ENCODE peak calls at places on chromosomes 1 and 21, in five cellular contexts. One of them, this sample, is unnamed.

GRCh38 chr1:246450485-246451251 is 56.4 kb downstream of the SMYD3 start:
- DNase-seq in right lobe of liver: no peak
- DNase-seq in GM20000: peak
- DNase-seq in stomach: no peak
- DNase-seq in progenitor cell of endocrine pancreas: no peak
- DNase-seq in this sample: no peak

GRCh38 chr1:175466556-175466955 is 274.0 kb upstream of the KIAA0040 start:
- DNase-seq in GM20000: no peak
- DNase-seq in right lobe of liver: no peak
- DNase-seq in progenitor cell of endocrine pancreas: no peak
- DNase-seq in stomach: no peak
- DNase-seq in this sample: no peak

GRCh38 chr1:22826630-22827580 is 116.3 kb downstream of the EPHB2 start:
- DNase-seq in progenitor cell of endocrine pancreas: peak
- DNase-seq in GM20000: no peak
- DNase-seq in right lobe of liver: peak
- DNase-seq in stomach: peak
- DNase-seq in this sample: no peak

GRCh38 chr1:8547791-8548190 is 229.9 kb downstream of the SLC45A1 start:
- DNase-seq in right lobe of liver: no peak
- DNase-seq in GM20000: no peak
- DNase-seq in stomach: no peak
- DNase-seq in progenitor cell of endocrine pancreas: no peak
- DNase-seq in this sample: no peak

GRCh38 chr1:214957330-214958137 is 125.0 kb upstream of the KCNK2 start:
- DNase-seq in stomach: no peak
- DNase-seq in GM20000: no peak
- DNase-seq in progenitor cell of endocrine pancreas: no peak
- DNase-seq in right lobe of liver: no peak
- DNase-seq in this sample: no peak

GRCh38 chr1:209430821-209431259 is 152.7 kb upstream of the CAMK1G start:
- DNase-seq in stomach: no peak
- DNase-seq in GM20000: no peak
- DNase-seq in right lobe of liver: no peak
- DNase-seq in progenitor cell of endocrine pancreas: no peak
- DNase-seq in this sample: no peak

GRCh38 chr1:228647523-228648444 is 87.5 kb upstream of the RHOU start:
- DNase-seq in stomach: peak
- DNase-seq in progenitor cell of endocrine pancreas: peak
- DNase-seq in right lobe of liver: peak
- DNase-seq in GM20000: peak
- DNase-seq in this sample: peak

GRCh38 chr1:15515026-15515663 is 8.9 kb downstream of the CASP9 start:
- DNase-seq in progenitor cell of endocrine pancreas: no peak
- DNase-seq in right lobe of liver: no peak
- DNase-seq in stomach: no peak
- DNase-seq in GM20000: no peak
- DNase-seq in this sample: no peak

GRCh38 chr1:42817440-42817767 is 207 bp upstream of the SVBP start:
- DNase-seq in right lobe of liver: no peak
- DNase-seq in stomach: no peak
- DNase-seq in progenitor cell of endocrine pancreas: no peak
- DNase-seq in GM20000: no peak
- DNase-seq in this sample: no peak

GRCh38 chr1:8083739-8084484 is 57.8 kb upstream of the ERRFI1 start:
- DNase-seq in right lobe of liver: no peak
- DNase-seq in GM20000: no peak
- DNase-seq in progenitor cell of endocrine pancreas: no peak
- DNase-seq in stomach: no peak
- DNase-seq in this sample: no peak

GRCh38 chr21:36120304-36120902 is 14.5 kb upstream of the CBR3 start:
- DNase-seq in GM20000: no peak
- DNase-seq in right lobe of liver: no peak
- DNase-seq in progenitor cell of endocrine pancreas: no peak
- DNase-seq in stomach: no peak
- DNase-seq in this sample: no peak

GRCh38 chr1:202968895-202969295 is 1.8 kb upstream of the CYB5R1 start:
- DNase-seq in progenitor cell of endocrine pancreas: no peak
- DNase-seq in right lobe of liver: no peak
- DNase-seq in GM20000: peak
- DNase-seq in stomach: peak
- DNase-seq in this sample: no peak

GRCh38 chr21:36504067-36505058 is 24.4 kb upstream of the CLDN14 start:
- DNase-seq in stomach: no peak
- DNase-seq in right lobe of liver: no peak
- DNase-seq in progenitor cell of endocrine pancreas: no peak
- DNase-seq in GM20000: peak
- DNase-seq in this sample: no peak

GRCh38 chr1:47931395-47931794 is 65.8 kb downstream of the TRABD2B start:
- DNase-seq in GM20000: no peak
- DNase-seq in stomach: peak
- DNase-seq in right lobe of liver: no peak
- DNase-seq in progenitor cell of endocrine pancreas: no peak
- DNase-seq in this sample: no peak

GRCh38 chr1:10508511-10508951 is 33.8 kb downstream of the PEX14 start:
- DNase-seq in right lobe of liver: no peak
- DNase-seq in progenitor cell of endocrine pancreas: no peak
- DNase-seq in stomach: no peak
- DNase-seq in GM20000: no peak
- DNase-seq in this sample: no peak

GRCh38 chr1:23657659-23658275 is 33.8 kb upstream of the RPL11 start:
- DNase-seq in stomach: peak
- DNase-seq in progenitor cell of endocrine pancreas: peak
- DNase-seq in GM20000: peak
- DNase-seq in right lobe of liver: peak
- DNase-seq in this sample: peak

GRCh38 chr1:117674521-117675400 is 68.9 kb downstream of the TENT5C start:
- DNase-seq in progenitor cell of endocrine pancreas: no peak
- DNase-seq in stomach: peak
- DNase-seq in GM20000: peak
- DNase-seq in right lobe of liver: no peak
- DNase-seq in this sample: no peak

GRCh38 chr21:36104306-36105300 is 30.3 kb upstream of the CBR3 start:
- DNase-seq in GM20000: no peak
- DNase-seq in right lobe of liver: peak
- DNase-seq in stomach: peak
- DNase-seq in progenitor cell of endocrine pancreas: peak
- DNase-seq in this sample: peak

GRCh38 chr1:46556822-46557221 is 5.4 kb upstream of the KNCN start:
- DNase-seq in right lobe of liver: no peak
- DNase-seq in progenitor cell of endocrine pancreas: no peak
- DNase-seq in GM20000: no peak
- DNase-seq in stomach: no peak
- DNase-seq in this sample: no peak

GRCh38 chr1:87392241-87393192 is 63.8 kb downstream of the LMO4 start:
- DNase-seq in stomach: no peak
- DNase-seq in GM20000: no peak
- DNase-seq in progenitor cell of endocrine pancreas: no peak
- DNase-seq in right lobe of liver: no peak
- DNase-seq in this sample: no peak

GRCh38 chr1:236799001-236799400 is 3.9 kb downstream of the MTR start:
- DNase-seq in stomach: no peak
- DNase-seq in GM20000: no peak
- DNase-seq in progenitor cell of endocrine pancreas: no peak
- DNase-seq in right lobe of liver: no peak
- DNase-seq in this sample: no peak

GRCh38 chr21:37047079-37047478 is 25.8 kb downstream of the PIGP start:
- DNase-seq in progenitor cell of endocrine pancreas: no peak
- DNase-seq in GM20000: no peak
- DNase-seq in stomach: peak
- DNase-seq in right lobe of liver: no peak
- DNase-seq in this sample: no peak

GRCh38 chr1:230070321-230071208 is 3.5 kb downstream of the GALNT2 start:
- DNase-seq in progenitor cell of endocrine pancreas: no peak
- DNase-seq in stomach: no peak
- DNase-seq in GM20000: no peak
- DNase-seq in right lobe of liver: peak
- DNase-seq in this sample: no peak

GRCh38 chr21:39662411-39662953 is 49.7 kb downstream of the B3GALT5 start:
- DNase-seq in GM20000: no peak
- DNase-seq in stomach: no peak
- DNase-seq in right lobe of liver: no peak
- DNase-seq in progenitor cell of endocrine pancreas: no peak
- DNase-seq in this sample: no peak

GRCh38 chr1:180253585-180254495 is 23.8 kb downstream of the LHX4 start:
- DNase-seq in right lobe of liver: no peak
- DNase-seq in stomach: no peak
- DNase-seq in GM20000: no peak
- DNase-seq in progenitor cell of endocrine pancreas: no peak
- DNase-seq in this sample: no peak

GRCh38 chr1:59178339-59178744 is 118.6 kb upstream of the FGGY start:
- DNase-seq in stomach: no peak
- DNase-seq in GM20000: no peak
- DNase-seq in right lobe of liver: no peak
- DNase-seq in progenitor cell of endocrine pancreas: no peak
- DNase-seq in this sample: no peak

GRCh38 chr1:221247050-221247449 is 367.8 kb downstream of the HLX start:
- DNase-seq in stomach: no peak
- DNase-seq in GM20000: no peak
- DNase-seq in right lobe of liver: no peak
- DNase-seq in progenitor cell of endocrine pancreas: no peak
- DNase-seq in this sample: no peak

GRCh38 chr1:38444311-38444710 is 397.7 kb upstream of the POU3F1 start:
- DNase-seq in GM20000: no peak
- DNase-seq in progenitor cell of endocrine pancreas: no peak
- DNase-seq in right lobe of liver: no peak
- DNase-seq in stomach: no peak
- DNase-seq in this sample: no peak

GRCh38 chr1:192879416-192879815 is 70.6 kb downstream of the RGS2 start:
- DNase-seq in progenitor cell of endocrine pancreas: no peak
- DNase-seq in stomach: no peak
- DNase-seq in right lobe of liver: no peak
- DNase-seq in GM20000: no peak
- DNase-seq in this sample: no peak

GRCh38 chr1:192877283-192877886 is 68.5 kb downstream of the RGS2 start:
- DNase-seq in progenitor cell of endocrine pancreas: no peak
- DNase-seq in stomach: no peak
- DNase-seq in GM20000: no peak
- DNase-seq in right lobe of liver: no peak
- DNase-seq in this sample: no peak

GRCh38 chr1:192878249-192878648 is 69.4 kb downstream of the RGS2 start:
- DNase-seq in progenitor cell of endocrine pancreas: no peak
- DNase-seq in right lobe of liver: no peak
- DNase-seq in stomach: no peak
- DNase-seq in GM20000: no peak
- DNase-seq in this sample: no peak

GRCh38 chr1:192884241-192884640 is 75.4 kb downstream of the RGS2 start:
- DNase-seq in GM20000: no peak
- DNase-seq in stomach: no peak
- DNase-seq in right lobe of liver: no peak
- DNase-seq in progenitor cell of endocrine pancreas: no peak
- DNase-seq in this sample: no peak

DNA sequence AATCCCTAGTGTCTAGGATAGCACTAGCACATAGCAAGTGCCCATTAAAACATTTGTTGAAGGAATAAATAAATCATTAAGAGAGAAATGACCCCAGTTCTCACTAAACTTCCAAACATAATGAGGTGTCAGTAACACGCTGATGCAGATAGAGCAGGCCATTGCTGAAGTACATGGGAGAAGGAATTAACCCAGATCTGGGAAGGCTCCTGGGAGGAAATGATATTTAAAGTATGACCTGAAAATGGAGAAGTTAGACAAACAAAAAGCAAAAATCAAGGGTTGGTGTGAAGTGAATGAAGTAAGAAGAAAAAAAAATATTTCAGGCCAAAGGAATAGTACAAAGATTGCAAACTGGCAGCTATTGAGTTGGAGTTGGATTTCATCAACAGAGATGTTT is 71.4 kb downstream of the RGS2 start:
- DNase-seq in GM20000: no peak
- DNase-seq in right lobe of liver: no peak
- DNase-seq in stomach: no peak
- DNase-seq in progenitor cell of endocrine pancreas: no peak
- DNase-seq in this sample: no peak
- TF ChIP-seq CTCF in GM20000: no peak
- TF ChIP-seq CTCF in right lobe of liver: no peak
- TF ChIP-seq CTCF in stomach: no peak
- TF ChIP-seq CTCF in progenitor cell of endocrine pancreas: no peak
- TF ChIP-seq CTCF in this sample: no peak

GRCh38 chr1:192489748-192490147 is 85.8 kb upstream of the RGS1 start:
- DNase-seq in right lobe of liver: no peak
- DNase-seq in GM20000: no peak
- DNase-seq in progenitor cell of endocrine pancreas: no peak
- DNase-seq in stomach: peak
- DNase-seq in this sample: peak

GRCh38 chr1:192491804-192492554 is 83.6 kb upstream of the RGS1 start:
- DNase-seq in GM20000: no peak
- DNase-seq in right lobe of liver: no peak
- DNase-seq in stomach: no peak
- DNase-seq in progenitor cell of endocrine pancreas: no peak
- DNase-seq in this sample: no peak

GRCh38 chr1:192485692-192486436 is 89.7 kb upstream of the RGS1 start:
- DNase-seq in progenitor cell of endocrine pancreas: no peak
- DNase-seq in stomach: peak
- DNase-seq in right lobe of liver: peak
- DNase-seq in GM20000: no peak
- DNase-seq in this sample: no peak

GRCh38 chr1:192489046-192489445 is 86.5 kb upstream of the RGS1 start:
- DNase-seq in progenitor cell of endocrine pancreas: no peak
- DNase-seq in stomach: no peak
- DNase-seq in GM20000: no peak
- DNase-seq in right lobe of liver: no peak
- DNase-seq in this sample: no peak

GRCh38 chr1:192488058-192488457 is 87.5 kb upstream of the RGS1 start:
- DNase-seq in right lobe of liver: no peak
- DNase-seq in GM20000: no peak
- DNase-seq in progenitor cell of endocrine pancreas: no peak
- DNase-seq in stomach: no peak
- DNase-seq in this sample: no peak
- TF ChIP-seq CTCF in right lobe of liver: no peak
- TF ChIP-seq CTCF in GM20000: no peak
- TF ChIP-seq CTCF in progenitor cell of endocrine pancreas: peak
- TF ChIP-seq CTCF in stomach: no peak
- TF ChIP-seq CTCF in this sample: peak

GRCh38 chr1:94240822-94241221 is 3.4 kb upstream of the ARHGAP29 start:
- DNase-seq in progenitor cell of endocrine pancreas: no peak
- DNase-seq in stomach: no peak
- DNase-seq in right lobe of liver: no peak
- DNase-seq in GM20000: no peak
- DNase-seq in this sample: no peak
- TF ChIP-seq CTCF in progenitor cell of endocrine pancreas: peak
- TF ChIP-seq CTCF in stomach: no peak
- TF ChIP-seq CTCF in right lobe of liver: peak
- TF ChIP-seq CTCF in GM20000: no peak
- TF ChIP-seq CTCF in this sample: peak

GRCh38 chr21:15034126-15034848 is 30.5 kb downstream of the NRIP1 start:
- DNase-seq in progenitor cell of endocrine pancreas: no peak
- DNase-seq in stomach: no peak
- DNase-seq in GM20000: no peak
- DNase-seq in right lobe of liver: no peak
- DNase-seq in this sample: no peak
- TF ChIP-seq CTCF in progenitor cell of endocrine pancreas: no peak
- TF ChIP-seq CTCF in stomach: no peak
- TF ChIP-seq CTCF in GM20000: no peak
- TF ChIP-seq CTCF in right lobe of liver: no peak
- TF ChIP-seq CTCF in this sample: no peak